ENCODE peak calls at places on chromosomes 7 and 10, in four cellular contexts. W is SK-N-SH, K is K562, E is astrocyte. B is an unnamed sample. For H3K36me3, the result is how much of the 10 kb centered on the place peaks cover.

GRCh38 chr7:148472406-148472805 is 118.2 kb upstream of the C7orf33 start:
- DNase-seq in W (no peak), K (no peak), E (no peak), B (peak)

GRCh38 chr10:97463363-97464132 is 17.6 kb downstream of the ZDHHC16 start:
- DNase-seq in W (peak), K (peak), E (peak), B (peak)

GRCh38 chr7:126838194-126838593 is 414.5 kb downstream of the GRM8 start:
- DNase-seq in W (no peak), K (no peak), E (no peak), B (no peak)

GRCh38 chr10:102072867-102073527 is 7.8 kb downstream of the HPS6 start:
- DNase-seq in W (peak), K (peak), E (peak), B (peak)

GRCh38 chr10:61973169-61973568 is 71.7 kb downstream of the ARID5B start:
- DNase-seq in W (no peak), K (no peak), E (no peak), B (no peak)

GRCh38 chr10:112510384-112510783 is 63.4 kb downstream of the VTI1A start:
- DNase-seq in W (no peak), K (no peak), E (no peak), B (no peak)

GRCh38 chr7:90244909-90245841 is at the start of gene CFAP69:
- DNase-seq in W (peak), K (peak), E (peak), B (peak)

GRCh38 chr7:140196361-140197217 is 19.8 kb upstream of the KDM7A start:
- DNase-seq in W (no peak), K (no peak), E (peak), B (no peak)

GRCh38 chr7:30977896-30978564 is 14.3 kb downstream of the GHRHR start:
- DNase-seq in W (peak), K (peak), E (no peak), B (peak)

GRCh38 chr10:97333351-97333600 is 1.3 kb downstream of the FRAT2 start:
- DNase-seq in W (peak), K (peak), E (peak), B (no peak)

GRCh38 chr7:134482858-134483257 is 24.0 kb upstream of the AKR1B1 start:
- DNase-seq in W (no peak), K (no peak), E (no peak), B (no peak)

GRCh38 chr7:134480202-134480601 is 21.3 kb upstream of the AKR1B1 start:
- DNase-seq in W (no peak), K (no peak), E (no peak), B (no peak)

GRCh38 chr7:134478707-134479106 is 19.8 kb upstream of the AKR1B1 start:
- DNase-seq in W (no peak), K (no peak), E (no peak), B (peak)

GRCh38 chr7:134481167-134481566 is 22.3 kb upstream of the AKR1B1 start:
- DNase-seq in W (no peak), K (no peak), E (no peak), B (no peak)

GRCh38 chr7:134480730-134481129 is 21.8 kb upstream of the AKR1B1 start:
- DNase-seq in W (no peak), K (no peak), E (peak), B (peak)
- H3K4me2 ChIP-seq in W (peak), K (no peak), E (peak), B (peak)

GRCh38 chr7:45067582-45067981 is 21.2 kb downstream of the NACAD start:
- DNase-seq in W (no peak), K (no peak), E (no peak), B (no peak)
- H3K36me3 ChIP-seq in W (half or more), K (half or more), E (under half), B (under half)

DNA sequence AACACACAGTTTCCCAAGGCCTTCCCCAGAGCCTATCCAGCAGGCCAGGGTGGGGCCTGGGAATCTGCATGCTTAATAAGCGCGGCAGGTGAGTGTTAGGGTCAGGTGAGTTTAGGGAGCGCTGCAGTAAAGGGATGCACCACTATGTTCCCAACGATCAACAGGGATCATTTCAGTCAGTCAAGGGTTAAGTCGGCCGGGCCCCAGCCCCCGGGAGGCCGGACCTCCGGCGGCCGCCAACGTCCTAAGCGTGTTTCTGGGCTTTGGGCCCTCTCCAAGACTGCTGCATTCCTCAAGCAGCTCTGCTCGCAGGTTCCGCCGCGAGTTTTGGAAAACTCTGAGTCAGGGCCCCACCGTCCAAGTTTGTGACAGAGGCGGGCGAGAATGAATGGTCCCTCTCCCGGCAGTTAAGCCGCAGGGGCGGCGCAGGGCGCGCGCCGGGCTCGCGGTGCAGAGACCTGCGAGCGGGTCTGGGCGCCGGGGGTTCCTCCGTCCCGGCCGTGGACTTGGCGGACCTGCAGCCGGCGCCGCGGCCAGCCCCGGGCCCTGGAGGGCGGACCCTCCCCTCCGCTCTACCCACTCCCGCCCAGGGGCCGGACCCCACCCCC is 81.6 kb downstream of the ARHGAP22 start:
- DNase-seq in W (peak), K (peak), E (peak), B (no peak)
- H3K4me3 ChIP-seq in W (peak), K (peak), E (peak), B (no peak)

GRCh38 chr10:4755286-4756009 is 70.6 kb upstream of the AKR1E2 start:
- DNase-seq in W (no peak), K (no peak), E (no peak), B (no peak)
- H3K4me2 ChIP-seq in W (no peak), K (no peak), E (no peak), B (no peak)